ENCODE peak calls at places on chromosome X, in eight cellular contexts. O is stimulated activated CD4-positive, alpha-beta T cell treated with anti-CD3 and anti-CD28 coated beads, TNF-alpha, amount 100 ng/mL, for 4 hours; S is cardiac fibroblast; H is NB4; B is aorta; T is C1 segment of cervical spinal cord; D is HFF-Myc; L is activated naive CD8-positive, alpha-beta T cell treated with anti-CD3 and anti-CD28 coated beads, Interleukin-2, amount 10 ng/mL, durations not matched to agents 7 days and 5 days. F is an unnamed sample.
A peak's percentile ranks its signal among the peaks of the same experiment; 100 is the strongest.

GRCh38 chrX:1659664-1660461 is 45.0 kb downstream of the ASMT start:
- DNase-seq in L (no peak), D (no peak), T (no peak), H (no peak), S (no peak), B (no peak), O (no peak), F (no peak)

GRCh38 chrX:138034136-138034535 is 468.2 kb downstream of the ZIC3 start:
- DNase-seq in D (no peak), L (no peak), H (peak; percentile 5), O (no peak), T (no peak), B (no peak), S (no peak), F (no peak)

GRCh38 chrX:22686138-22686541 is 313.6 kb upstream of the DDX53 start:
- DNase-seq in O (no peak), S (peak; percentile 93), L (no peak), T (no peak), B (no peak), D (peak; percentile 14), H (peak; percentile 4), F (no peak)

GRCh38 chrX:12489341-12489740 is 301.9 kb upstream of the PRPS2 start:
- DNase-seq in D (no peak), S (peak; percentile 19), L (no peak), B (no peak), H (no peak), T (no peak), O (no peak), F (no peak)

GRCh38 chrX:34612036-34612435 is 45.0 kb downstream of the TMEM47 start:
- DNase-seq in O (no peak), L (no peak), T (no peak), D (no peak), B (no peak), H (no peak), S (peak; percentile 11), F (no peak)

GRCh38 chrX:150731795-150732194 is 38.6 kb downstream of the MTMR1 start:
- DNase-seq in T (no peak), L (no peak), B (no peak), O (no peak), S (peak; percentile 96), D (peak; percentile 64), H (peak; percentile 92), F (no peak)

GRCh38 chrX:132631579-132632232 is 142.9 kb upstream of the MBNL3 start:
- DNase-seq in L (no peak), D (no peak), O (no peak), B (no peak), S (peak; percentile 49), T (no peak), H (peak; percentile 49), F (no peak)

GRCh38 chrX:17656556-17656955 is 80.7 kb upstream of the SCML1 start:
- DNase-seq in O (no peak), D (no peak), H (no peak), S (no peak), L (no peak), T (no peak), B (no peak), F (no peak)

GRCh38 chrX:78119521-78120227 is 15.6 kb downstream of the PGK1 start:
- DNase-seq in H (no peak), B (no peak), T (no peak), O (no peak), D (no peak), S (no peak), L (no peak), F (no peak)

GRCh38 chrX:151703487-151703886 is 8.2 kb downstream of the PRRG3 start:
- DNase-seq in O (no peak), B (no peak), T (no peak), L (no peak), D (no peak), S (no peak), H (no peak), F (no peak)

GRCh38 chrX:111511477-111511876 is at the start of gene SERTM2:
- DNase-seq in H (peak; percentile 26), B (no peak), S (peak; percentile 2), O (no peak), T (no peak), L (no peak), D (no peak), F (peak; percentile 0)

GRCh38 chrX:109797311-109797975 is 64.4 kb upstream of the ACSL4 start:
- DNase-seq in L (no peak), O (no peak), B (no peak), T (no peak), H (no peak), S (peak; percentile 1), D (no peak), F (no peak)

GRCh38 chrX:70176938-70177533 is at the start of gene DGAT2L6:
- DNase-seq in D (no peak), O (no peak), S (peak; percentile 51), B (no peak), T (no peak), H (peak; percentile 92), L (no peak), F (no peak)

GRCh38 chrX:47217852-47218279 is 615 bp upstream of the CDK16 start:
- DNase-seq in D (peak; percentile 91), B (peak; percentile 99), L (peak; percentile 88), H (peak; percentile 97), O (peak; percentile 89), S (peak; percentile 98), T (peak; percentile 92), F (peak; percentile 87)

GRCh38 chrX:2662586-2662985 is 28.5 kb upstream of the CD99 start:
- DNase-seq in H (no peak), T (no peak), S (no peak), L (no peak), O (no peak), B (no peak), D (no peak), F (no peak)

GRCh38 chrX:97238632-97239031 is 354.9 kb downstream of the RPA4 start:
- DNase-seq in O (no peak), L (no peak), S (peak; percentile 69), D (no peak), H (no peak), T (no peak), B (no peak), F (no peak)

GRCh38 chrX:110383414-110383813 is 24.8 kb downstream of the RTL9 start:
- DNase-seq in D (no peak), L (no peak), T (no peak), S (peak; percentile 78), O (no peak), H (no peak), B (no peak), F (no peak)

GRCh38 chrX:150361070-150361776 is 1.9 kb upstream of the MAMLD1 start:
- DNase-seq in D (no peak), T (no peak), H (peak; percentile 34), B (no peak), L (peak; percentile 43), S (no peak), O (no peak), F (no peak)

GRCh38 chrX:11965436-11965835 is 172.8 kb upstream of the FRMPD4 start:
- DNase-seq in B (no peak), S (peak; percentile 23), L (no peak), D (no peak), O (no peak), H (no peak), T (no peak), F (no peak)